ENCODE peak calls at places on chromosomes 5 and 9, in eight cellular contexts. M is iPS-NIHi11; D is GM13976; P is GM03348; K is AG20443; V is T-helper 2 cell; F is NB4; O is stimulated activated naive B cell treated with anti-CD40 and anti-IgM and Interleukin-4, amounts not matched to agents 10 μg/mL and 1 μg/mL and 100 μg/mL, for 72 hours. Z is an unnamed sample.

GRCh38 chr9:129145841-129146292 is 32.2 kb downstream of the IER5L start:
- DNase-seq in P (peak; percentile 91), D (no peak), V (no peak), K (peak; percentile 86), O (no peak), M (peak; percentile 90), F (no peak), Z (no peak)

GRCh38 chr5:74074111-74074510 is 448.1 kb downstream of the ARHGEF28 start:
- DNase-seq in V (no peak), P (no peak), F (no peak), M (no peak), K (no peak), D (no peak), O (no peak), Z (no peak)

GRCh38 chr9:89256225-89256624 is 54.8 kb upstream of the CKS2 start:
- DNase-seq in M (no peak), F (no peak), O (no peak), D (no peak), V (no peak), K (no peak), P (no peak), Z (no peak)

GRCh38 chr9:132249123-132249522 is 87.3 kb downstream of the NTNG2 start:
- DNase-seq in F (no peak), P (no peak), V (no peak), O (no peak), K (no peak), M (no peak), D (no peak), Z (no peak)

GRCh38 chr9:22237497-22238363 is 208.9 kb upstream of the DMRTA1 start:
- DNase-seq in D (no peak), P (peak; percentile 63), V (no peak), M (peak; percentile 33), O (no peak), K (peak; percentile 78), F (no peak), Z (no peak)

GRCh38 chr5:21097661-21098060 is 1109.7 kb upstream of the CDH18 start:
- DNase-seq in O (no peak), P (no peak), D (no peak), F (no peak), K (no peak), V (no peak), M (no peak), Z (no peak)

GRCh38 chr5:154273028-154273617 is 82.6 kb downstream of the GALNT10 start:
- DNase-seq in F (peak; percentile 31), D (peak; percentile 31), K (peak; percentile 54), O (no peak), P (peak; percentile 43), M (peak; percentile 38), V (no peak), Z (peak; percentile 37)

GRCh38 chr9:72675586-72675985 is 154.2 kb downstream of the TMC1 start:
- DNase-seq in F (no peak), D (no peak), O (no peak), V (no peak), P (peak; percentile 26), M (no peak), K (peak; percentile 40), Z (no peak)

GRCh38 chr9:113664176-113664875 is 200.8 kb downstream of the RGS3 start:
- DNase-seq in F (no peak), D (no peak), P (no peak), M (no peak), V (no peak), K (no peak), O (no peak), Z (no peak)

GRCh38 chr9:80285325-80285724 is 713.6 kb downstream of the TLE4 start:
- DNase-seq in V (no peak), O (no peak), P (no peak), D (no peak), K (no peak), F (peak; percentile 6), M (peak; percentile 26), Z (no peak)

GRCh38 chr5:73528248-73528647 is 30.0 kb downstream of the BTF3 start:
- DNase-seq in V (no peak), P (no peak), M (no peak), O (no peak), F (no peak), D (no peak), K (no peak), Z (no peak)

GRCh38 chr9:126773004-126773607 is 31.7 kb upstream of the ZBTB43 start:
- DNase-seq in D (no peak), O (no peak), P (peak; percentile 67), K (peak; percentile 63), V (no peak), M (peak; percentile 68), F (peak; percentile 42), Z (peak; percentile 27)

GRCh38 chr5:26942481-26942880 is 95.9 kb downstream of the CDH9 start:
- DNase-seq in O (no peak), P (no peak), D (no peak), M (no peak), K (no peak), V (no peak), F (no peak), Z (no peak)

GRCh38 chr9:93118863-93119702 is 15.0 kb downstream of the NINJ1 start:
- DNase-seq in O (no peak), D (no peak), F (peak; percentile 6), V (no peak), P (no peak), M (no peak), K (no peak), Z (no peak)

GRCh38 chr9:127121628-127122175 is 733 bp downstream of the ANGPTL2 start:
- DNase-seq in V (no peak), K (peak; percentile 47), D (no peak), F (no peak), P (peak; percentile 49), M (no peak), O (no peak), Z (no peak)

GRCh38 chr5:178417391-178417811 is 172.8 kb downstream of the COL23A1 start:
- DNase-seq in P (no peak), O (no peak), D (no peak), F (no peak), M (no peak), K (no peak), V (no peak), Z (peak; percentile 3)

GRCh38 chr5:118863345-118863744 is 125.0 kb downstream of the DTWD2 start:
- DNase-seq in P (no peak), M (no peak), F (no peak), V (no peak), K (no peak), O (no peak), D (no peak), Z (no peak)

GRCh38 chr9:71744754-71745521 is 23.4 kb downstream of the CEMIP2 start:
- DNase-seq in O (no peak), P (no peak), F (no peak), M (no peak), K (no peak), V (no peak), D (no peak), Z (no peak)

GRCh38 chr9:87320485-87320884 is 177.2 kb upstream of the DAPK1 start:
- DNase-seq in D (no peak), O (no peak), V (no peak), K (no peak), F (no peak), M (no peak), P (no peak), Z (no peak)

GRCh38 chr9:136332482-136332983 is 5.2 kb downstream of the GPSM1 start:
- DNase-seq in O (no peak), K (no peak), D (no peak), P (no peak), F (no peak), V (no peak), M (no peak), Z (no peak)

GRCh38 chr5:99033014-99033931 is 104.5 kb upstream of the CHD1 start:
- DNase-seq in P (no peak), M (no peak), F (no peak), D (no peak), O (no peak), K (no peak), V (no peak), Z (no peak)

GRCh38 chr9:137007060-137007815 is 10.9 kb upstream of the CLIC3 start:
- DNase-seq in O (no peak), D (no peak), V (no peak), K (no peak), M (no peak), P (no peak), F (no peak), Z (no peak)

GRCh38 chr5:90055831-90056328 is 353.7 kb downstream of the CETN3 start:
- DNase-seq in M (no peak), F (no peak), O (no peak), K (peak; percentile 7), V (no peak), P (peak; percentile 28), D (no peak), Z (no peak)

GRCh38 chr5:65623482-65623881 is 651 bp downstream of the TRIM23 start:
- DNase-seq in K (no peak), O (no peak), V (no peak), P (no peak), M (no peak), F (peak; percentile 6), D (no peak), Z (no peak)

GRCh38 chr9:86353591-86354047 is 591 bp downstream of the TUT7 start:
- DNase-seq in F (peak; percentile 51), K (no peak), O (no peak), P (no peak), V (no peak), M (peak; percentile 57), D (no peak), Z (no peak)

GRCh38 chr5:171766875-171767274 is 18.7 kb upstream of the SMIM23 start:
- DNase-seq in V (no peak), K (no peak), O (no peak), F (no peak), D (no peak), P (no peak), M (no peak), Z (no peak)

GRCh38 chr5:90184764-90185163 is 224.8 kb downstream of the CETN3 start:
- DNase-seq in D (no peak), K (no peak), M (no peak), F (no peak), P (no peak), O (no peak), V (no peak), Z (no peak)

GRCh38 chr5:57749396-57749795 is 266.8 kb upstream of the ACTBL2 start:
- DNase-seq in P (peak; percentile 47), O (no peak), M (no peak), K (peak; percentile 61), D (no peak), V (no peak), F (no peak), Z (no peak)

GRCh38 chr5:62000646-62001045 is 305.4 kb upstream of the KIF2A start:
- DNase-seq in V (no peak), F (no peak), M (no peak), O (no peak), K (no peak), P (no peak), D (no peak), Z (no peak)

GRCh38 chr5:104412649-104413240 is 850.2 kb upstream of the NUDT12 start:
- DNase-seq in D (peak; percentile 9), F (peak; percentile 46), K (peak; percentile 12), M (peak; percentile 41), V (no peak), P (peak; percentile 8), O (no peak), Z (no peak)

GRCh38 chr5:172530835-172531703 is 76.7 kb upstream of the SH3PXD2B start:
- DNase-seq in P (peak; percentile 2), D (peak; percentile 38), F (no peak), O (no peak), K (peak; percentile 5), V (no peak), M (no peak), Z (no peak)

GRCh38 chr5:151739939-151740335 is 18.5 kb downstream of the ATOX1 start:
- DNase-seq in V (no peak), O (no peak), D (no peak), M (peak; percentile 53), P (peak; percentile 81), K (peak; percentile 77), F (no peak), Z (no peak)

GRCh38 chr5:15929616-15930303 is 249.8 kb downstream of the MARCHF11 start:
- DNase-seq in V (no peak), P (no peak), F (no peak), D (no peak), K (no peak), O (no peak), M (no peak), Z (no peak)

GRCh38 chr5:43281840-43282658 is 31.2 kb downstream of the HMGCS1 start:
- DNase-seq in F (no peak), K (no peak), O (no peak), V (peak; percentile 25), D (no peak), P (no peak), M (no peak), Z (no peak)